ENCODE peak calls at places on chromosomes 7 and 10, in five cellular contexts. D is A549, Z is neural progenitor cell, U is choroid plexus epithelial cell, H is upper lobe of right lung. T is an unnamed sample.

GRCh38 chr10:24552346-24553016 is 171.2 kb downstream of the ARHGAP21 start:
- DNase-seq in Z (peak; percentile 64), U (peak; percentile 10), H (peak; percentile 80), D (peak; percentile 58), T (peak; percentile 93)

GRCh38 chr7:111092406-111093160 is 1.7 kb downstream of the LRRN3 start:
- DNase-seq in D (no peak), H (no peak), Z (no peak), U (no peak), T (no peak)

GRCh38 chr10:29843143-29843542 is 208.4 kb upstream of the SVIL start:
- DNase-seq in Z (no peak), H (no peak), U (no peak), D (no peak), T (no peak)

GRCh38 chr7:82288769-82289535 is 154.6 kb downstream of the CACNA2D1 start:
- DNase-seq in D (no peak), H (no peak), Z (no peak), U (peak; percentile 29), T (no peak)

GRCh38 chr10:102948163-102948562 is 30.1 kb downstream of the CNNM2 start:
- DNase-seq in U (no peak), H (no peak), Z (no peak), D (no peak), T (no peak)

GRCh38 chr7:84393776-84394175 is 199.2 kb upstream of the SEMA3A start:
- DNase-seq in H (no peak), D (no peak), Z (no peak), U (peak; percentile 24), T (no peak)

GRCh38 chr7:123916240-123916724 is 8.8 kb upstream of the SPAM1 start:
- DNase-seq in D (peak; percentile 23), Z (peak; percentile 76), U (peak; percentile 52), H (no peak), T (peak; percentile 68)

GRCh38 chr7:73851410-73852338 is 9.3 kb upstream of the TMEM270 start:
- DNase-seq in D (peak; percentile 79), U (peak; percentile 96), Z (no peak), H (no peak), T (no peak)

GRCh38 chr10:14299516-14299915 is 31.2 kb downstream of the FRMD4A start:
- DNase-seq in H (no peak), U (no peak), D (no peak), Z (no peak), T (no peak)

GRCh38 chr7:81484266-81484665 is 285.6 kb downstream of the HGF start:
- DNase-seq in H (no peak), Z (peak; percentile 70), U (peak; percentile 91), D (no peak), T (peak; percentile 13)

GRCh38 chr7:127981965-127982364 is 49.3 kb downstream of the LRRC4 start:
- DNase-seq in U (no peak), D (no peak), H (no peak), Z (no peak), T (no peak)

GRCh38 chr7:1274121-1274875 is 41.6 kb downstream of the UNCX start:
- DNase-seq in H (no peak), D (no peak), Z (no peak), U (no peak), T (no peak)

GRCh38 chr10:23951841-23952240 is 257.1 kb upstream of the KIAA1217 start:
- DNase-seq in D (no peak), U (no peak), Z (no peak), H (no peak), T (no peak)

GRCh38 chr7:92246363-92247101 is 758 bp downstream of the ANKIB1 start:
- DNase-seq in D (peak; percentile 14), H (peak; percentile 65), U (peak; percentile 27), Z (peak; percentile 1), T (peak; percentile 31)

GRCh38 chr10:130261306-130261705 is 125.1 kb downstream of the GLRX3 start:
- DNase-seq in D (no peak), Z (no peak), H (no peak), U (no peak), T (no peak)

GRCh38 chr7:112104153-112104552 is 102.0 kb downstream of the DOCK4 start:
- DNase-seq in D (no peak), Z (no peak), U (peak; percentile 9), H (no peak), T (no peak)

GRCh38 chr7:19375986-19376385 is 230.8 kb upstream of the FERD3L start:
- DNase-seq in Z (no peak), H (no peak), D (no peak), U (no peak), T (no peak)

GRCh38 chr7:32204361-32205018 is 134.3 kb upstream of the PDE1C start:
- DNase-seq in Z (peak; percentile 89), H (no peak), D (peak; percentile 91), U (peak; percentile 78), T (peak; percentile 54)

GRCh38 chr10:72563327-72563932 is 62.4 kb downstream of the MICU1 start:
- DNase-seq in Z (no peak), D (no peak), U (no peak), H (no peak), T (no peak)

GRCh38 chr7:156002362-156003001 is 190.2 kb upstream of the SHH start:
- DNase-seq in D (no peak), Z (no peak), U (no peak), H (no peak), T (no peak)

GRCh38 chr10:108443636-108444035 is 1279.1 kb upstream of the SORCS1 start:
- DNase-seq in D (no peak), H (no peak), U (no peak), Z (no peak), T (no peak)

GRCh38 chr10:118840071-118840775 is 85.5 kb upstream of the CACUL1 start:
- DNase-seq in Z (no peak), H (no peak), D (no peak), U (peak; percentile 28), T (peak; percentile 4)

GRCh38 chr10:101008823-101009423 is 9.3 kb downstream of the LZTS2 start:
- DNase-seq in Z (no peak), U (no peak), H (no peak), D (no peak), T (no peak)

GRCh38 chr7:45145881-45146280 is 11.7 kb upstream of the RAMP3 start:
- DNase-seq in U (no peak), D (no peak), H (peak; percentile 43), Z (no peak), T (no peak)

GRCh38 chr7:3194501-3195141 is 106.4 kb upstream of the SDK1 start:
- DNase-seq in U (peak; percentile 93), D (peak; percentile 86), H (no peak), Z (peak; percentile 77), T (peak; percentile 86)

GRCh38 chr7:157271991-157272324 is 64.8 kb upstream of the DNAJB6 start:
- DNase-seq in H (peak; percentile 79), U (peak; percentile 99), D (peak; percentile 64), Z (no peak), T (peak; percentile 32)

GRCh38 chr10:128035557-128035973 is 90.7 kb downstream of the MKI67 start:
- DNase-seq in Z (peak; percentile 67), U (peak; percentile 34), H (peak; percentile 71), D (peak; percentile 17), T (peak; percentile 90)

GRCh38 chr10:118108194-118109026 is 61.7 kb upstream of the RAB11FIP2 start:
- DNase-seq in Z (peak; percentile 45), H (no peak), D (no peak), U (peak; percentile 65), T (no peak)

GRCh38 chr10:89518876-89519842 is 16.2 kb downstream of the SLC16A12 start:
- DNase-seq in D (no peak), H (no peak), U (peak; percentile 97), Z (no peak), T (no peak)

GRCh38 chr7:138918756-138919155 is 62.4 kb downstream of the KIAA1549 start:
- DNase-seq in H (no peak), Z (no peak), U (no peak), D (no peak), T (no peak)

GRCh38 chr7:157271315-157271990 is 65.4 kb upstream of the DNAJB6 start:
- DNase-seq in U (peak; percentile 41), H (peak; percentile 56), D (no peak), Z (no peak), T (peak; percentile 49)

GRCh38 chr7:155538293-155538692 is 8.1 kb downstream of the CNPY1 start:
- DNase-seq in Z (peak; percentile 28), U (no peak), D (no peak), H (no peak), T (peak; percentile 86)

GRCh38 chr7:107953265-107953923 is 49.6 kb downstream of the LAMB1 start:
- DNase-seq in H (no peak), Z (no peak), D (no peak), U (no peak), T (no peak)

GRCh38 chr7:120740348-120740747 is 117.6 kb downstream of the TSPAN12 start:
- DNase-seq in Z (no peak), D (no peak), H (no peak), U (peak; percentile 58), T (no peak)
- H3K4me3 ChIP-seq in Z (no peak overlapping the region), D (no peak overlapping the region), H (peak overlapping the region; percentile 6), U (no peak overlapping the region), T (no peak overlapping the region)

DNA sequence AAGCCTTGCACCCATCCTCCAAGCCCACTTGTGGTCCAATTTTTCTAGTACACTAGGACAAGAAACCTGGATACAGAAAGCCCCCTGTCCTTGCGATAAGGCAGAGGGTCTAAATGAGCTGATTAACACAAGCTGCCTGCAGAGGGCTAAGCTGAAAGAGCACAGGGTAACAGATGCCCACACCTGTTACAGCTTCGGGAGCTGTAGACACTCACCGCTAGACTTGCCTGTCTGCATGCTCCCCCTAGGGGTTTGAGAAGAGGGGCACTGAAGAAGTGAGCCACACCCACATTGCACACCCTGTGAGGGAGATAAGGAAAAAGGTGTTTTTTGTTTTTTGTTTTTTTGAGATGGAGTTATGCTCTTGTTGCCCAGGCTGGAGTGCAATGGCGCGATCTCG is 386.5 kb upstream of the AUTS2 start:
- DNase-seq in H (no peak), Z (peak; percentile 72), D (peak; percentile 30), U (no peak), T (peak; percentile 56)
- H3K4me3 ChIP-seq in H (no peak overlapping the region), Z (no peak overlapping the region), D (no peak overlapping the region), U (no peak overlapping the region), T (no peak overlapping the region)

GRCh38 chr7:150448789-150449147 is 1.7 kb upstream of the GIMAP8 start:
- DNase-seq in D (peak; percentile 60), Z (peak; percentile 82), H (peak; percentile 86), U (peak; percentile 74), T (peak; percentile 94)
- H3K4me3 ChIP-seq in D (no peak overlapping the region), Z (no peak overlapping the region), H (no peak overlapping the region), U (no peak overlapping the region), T (no peak overlapping the region)

GRCh38 chr7:98196706-98197605 is 14.3 kb upstream of the BHLHA15 start:
- DNase-seq in H (no peak), U (no peak), Z (no peak), D (no peak), T (no peak)

GRCh38 chr7:98199131-98199530 is 12.1 kb upstream of the BHLHA15 start:
- DNase-seq in D (no peak), H (no peak), U (peak; percentile 67), Z (no peak), T (no peak)

GRCh38 chr7:98203261-98203963 is 7.8 kb upstream of the BHLHA15 start:
- DNase-seq in U (no peak), H (peak; percentile 51), Z (no peak), D (no peak), T (no peak)

GRCh38 chr7:98202367-98203195 is 8.7 kb upstream of the BHLHA15 start:
- DNase-seq in U (peak; percentile 26), Z (no peak), H (peak; percentile 56), D (no peak), T (no peak)

DNA sequence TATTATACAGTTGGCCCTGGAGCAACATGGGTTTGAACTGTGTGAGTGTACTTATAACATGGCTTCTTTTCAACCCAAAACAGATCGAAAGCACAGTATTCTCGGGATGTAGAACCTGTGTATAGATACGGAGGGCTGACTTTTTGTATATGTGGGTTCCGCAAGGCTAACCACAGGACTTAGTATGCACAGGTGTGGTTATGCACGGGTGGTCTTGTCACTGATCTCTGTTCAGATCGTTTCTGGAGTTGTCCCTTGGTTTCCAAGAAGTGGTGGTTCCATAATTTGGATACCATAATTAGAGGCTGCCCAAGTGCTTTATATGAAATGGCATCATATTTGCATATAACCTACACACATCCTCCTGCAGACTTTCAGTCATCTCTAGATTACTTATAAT is 10.9 kb upstream of the BHLHA15 start:
- DNase-seq in U (no peak), D (no peak), Z (no peak), H (no peak), T (no peak)
- H3K4me3 ChIP-seq in U (no peak overlapping the region), D (no peak overlapping the region), Z (no peak overlapping the region), H (no peak overlapping the region), T (no peak overlapping the region)